ENCODE peak calls at places on chromosome 4, in five cellular contexts. One of them, this sample, is unnamed.

GRCh38 chr4:76886848-76887441 is 11.0 kb downstream of the SOWAHB start:
- DNase-seq in HCT116: no peak
- DNase-seq in ovary: no peak
- DNase-seq in IMR-90: no peak
- DNase-seq in transverse colon: no peak
- DNase-seq in this sample: no peak

GRCh38 chr4:48153791-48154550 is 19.9 kb upstream of the TXK start:
- DNase-seq in IMR-90: no peak
- DNase-seq in HCT116: no peak
- DNase-seq in ovary: no peak
- DNase-seq in transverse colon: no peak
- DNase-seq in this sample: no peak

GRCh38 chr4:85402371-85402770 is 72.6 kb upstream of the ARHGAP24 start:
- DNase-seq in transverse colon: no peak
- DNase-seq in IMR-90: peak
- DNase-seq in ovary: no peak
- DNase-seq in HCT116: no peak
- DNase-seq in this sample: no peak

GRCh38 chr4:106256190-106256589 is 59.8 kb downstream of the TBCK start:
- DNase-seq in HCT116: no peak
- DNase-seq in IMR-90: no peak
- DNase-seq in ovary: no peak
- DNase-seq in transverse colon: no peak
- DNase-seq in this sample: no peak

GRCh38 chr4:76301775-76302162 is 4.8 kb upstream of the STBD1 start:
- DNase-seq in ovary: no peak
- DNase-seq in transverse colon: no peak
- DNase-seq in IMR-90: no peak
- DNase-seq in HCT116: no peak
- DNase-seq in this sample: no peak

GRCh38 chr4:26406346-26406975 is 83.8 kb downstream of the CCKAR start:
- DNase-seq in transverse colon: no peak
- DNase-seq in HCT116: no peak
- DNase-seq in ovary: no peak
- DNase-seq in IMR-90: peak
- DNase-seq in this sample: no peak

GRCh38 chr4:7540654-7541413 is 106.1 kb upstream of the PSAPL1 start:
- DNase-seq in IMR-90: no peak
- DNase-seq in HCT116: no peak
- DNase-seq in ovary: no peak
- DNase-seq in transverse colon: no peak
- DNase-seq in this sample: no peak

GRCh38 chr4:3531887-3532713 is at the start of gene LRPAP1:
- DNase-seq in ovary: peak
- DNase-seq in transverse colon: peak
- DNase-seq in IMR-90: peak
- DNase-seq in HCT116: peak
- DNase-seq in this sample: peak

GRCh38 chr4:184695178-184695896 is 38.6 kb downstream of the CENPU start:
- DNase-seq in HCT116: no peak
- DNase-seq in transverse colon: no peak
- DNase-seq in ovary: no peak
- DNase-seq in IMR-90: peak
- DNase-seq in this sample: no peak

GRCh38 chr4:42654606-42655005 is 2.3 kb downstream of the ATP8A1 start:
- DNase-seq in transverse colon: no peak
- DNase-seq in ovary: peak
- DNase-seq in HCT116: peak
- DNase-seq in IMR-90: peak
- DNase-seq in this sample: peak

GRCh38 chr4:42656736-42656985 is 244 bp downstream of the ATP8A1 start:
- DNase-seq in transverse colon: no peak
- DNase-seq in HCT116: no peak
- DNase-seq in IMR-90: no peak
- DNase-seq in ovary: no peak
- DNase-seq in this sample: no peak

GRCh38 chr4:42655248-42655647 is 1.7 kb downstream of the ATP8A1 start:
- DNase-seq in transverse colon: no peak
- DNase-seq in IMR-90: no peak
- DNase-seq in ovary: no peak
- DNase-seq in HCT116: no peak
- DNase-seq in this sample: peak

GRCh38 chr4:42655921-42656735 is 777 bp downstream of the ATP8A1 start:
- DNase-seq in HCT116: no peak
- DNase-seq in IMR-90: no peak
- DNase-seq in transverse colon: peak
- DNase-seq in ovary: peak
- DNase-seq in this sample: peak

DNA sequence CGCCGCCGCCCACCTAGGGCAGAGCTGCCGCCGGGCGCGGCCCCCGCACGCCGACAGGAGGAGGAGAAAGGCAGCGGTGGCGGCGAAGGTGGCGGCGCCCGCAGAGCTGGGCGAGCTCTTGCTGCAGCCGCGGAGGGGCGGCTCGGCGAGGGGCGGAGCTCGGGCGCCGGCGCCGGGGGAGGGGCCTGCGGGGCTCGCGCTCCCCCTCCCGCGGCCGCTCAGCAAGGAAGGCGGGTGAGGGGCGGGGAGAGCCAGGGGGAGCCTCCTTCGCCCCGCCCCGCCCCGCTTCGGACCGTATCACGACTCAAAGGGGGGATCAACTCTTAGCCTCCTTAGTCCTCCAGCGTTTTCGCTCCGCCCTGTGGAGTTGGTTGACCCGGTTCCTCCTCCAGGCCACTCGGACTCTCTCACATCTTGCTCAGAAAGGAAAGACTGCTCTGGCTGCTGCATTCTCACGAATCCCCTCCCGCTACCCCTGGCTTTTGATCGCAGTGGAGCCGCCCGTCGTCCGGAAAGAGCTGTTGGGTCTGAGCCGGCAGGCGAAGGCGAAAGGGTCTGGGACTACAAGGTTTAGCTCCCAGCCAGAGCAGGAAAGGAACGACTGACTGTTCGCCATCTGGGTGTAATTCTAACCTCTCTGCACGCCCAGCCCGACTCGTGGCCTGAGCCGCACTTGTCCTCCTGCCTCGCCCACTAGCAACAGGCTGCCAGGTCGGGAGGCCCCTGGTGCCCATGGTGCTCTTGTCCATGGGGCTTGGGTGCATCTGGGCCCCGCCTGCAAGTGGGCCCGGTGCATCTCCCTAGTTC is at the start of gene ATP8A1:
- DNase-seq in IMR-90: peak
- DNase-seq in ovary: peak
- DNase-seq in transverse colon: peak
- DNase-seq in HCT116: peak
- DNase-seq in this sample: peak
- TF ChIP-seq POLR2A in IMR-90: no peak
- TF ChIP-seq POLR2A in ovary: peak
- TF ChIP-seq POLR2A in transverse colon: peak
- TF ChIP-seq POLR2A in HCT116: peak
- TF ChIP-seq POLR2A in this sample: peak

GRCh38 chr4:46953564-46953963 is 39.8 kb downstream of the GABRA4 start:
- DNase-seq in IMR-90: peak
- DNase-seq in HCT116: no peak
- DNase-seq in transverse colon: no peak
- DNase-seq in ovary: no peak
- DNase-seq in this sample: no peak

GRCh38 chr4:46945062-46945461 is 36.0 kb upstream of the COX7B2 start:
- DNase-seq in IMR-90: no peak
- DNase-seq in HCT116: no peak
- DNase-seq in transverse colon: no peak
- DNase-seq in ovary: no peak
- DNase-seq in this sample: no peak

GRCh38 chr4:46950826-46951225 is 41.8 kb upstream of the COX7B2 start:
- DNase-seq in IMR-90: peak
- DNase-seq in transverse colon: no peak
- DNase-seq in ovary: no peak
- DNase-seq in HCT116: no peak
- DNase-seq in this sample: no peak

GRCh38 chr4:46946914-46947313 is 37.9 kb upstream of the COX7B2 start:
- DNase-seq in transverse colon: no peak
- DNase-seq in HCT116: no peak
- DNase-seq in ovary: no peak
- DNase-seq in IMR-90: peak
- DNase-seq in this sample: no peak

DNA sequence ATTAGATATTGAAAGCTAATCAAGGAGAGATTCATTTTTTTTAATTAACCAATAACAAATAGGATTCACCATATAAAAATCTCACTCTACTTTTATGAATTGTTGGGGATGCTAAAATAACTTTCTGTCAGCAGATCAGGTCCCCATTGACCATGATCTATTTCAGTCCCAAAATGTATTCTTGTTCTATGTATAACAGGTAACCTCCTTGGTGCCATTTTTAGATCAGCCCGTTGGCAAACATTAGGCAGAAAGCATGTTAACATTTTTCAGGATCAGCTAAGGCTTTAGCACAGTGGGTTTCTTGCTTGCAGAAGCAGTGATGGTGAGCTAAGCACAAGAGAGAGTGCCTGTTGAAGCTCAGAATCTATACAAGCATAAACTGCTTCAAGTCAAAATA is 40.8 kb upstream of the COX7B2 start:
- DNase-seq in IMR-90: no peak
- DNase-seq in ovary: no peak
- DNase-seq in HCT116: no peak
- DNase-seq in transverse colon: no peak
- DNase-seq in this sample: no peak
- TF ChIP-seq POLR2A in IMR-90: no peak
- TF ChIP-seq POLR2A in ovary: no peak
- TF ChIP-seq POLR2A in HCT116: no peak
- TF ChIP-seq POLR2A in transverse colon: no peak
- TF ChIP-seq POLR2A in this sample: no peak

GRCh38 chr4:51820443-51820842 is 22.5 kb upstream of the DCUN1D4 start:
- DNase-seq in IMR-90: no peak
- DNase-seq in ovary: no peak
- DNase-seq in transverse colon: no peak
- DNase-seq in HCT116: no peak
- DNase-seq in this sample: no peak
- TF ChIP-seq POLR2A in IMR-90: no peak
- TF ChIP-seq POLR2A in ovary: no peak
- TF ChIP-seq POLR2A in transverse colon: no peak
- TF ChIP-seq POLR2A in HCT116: no peak
- TF ChIP-seq POLR2A in this sample: no peak

DNA sequence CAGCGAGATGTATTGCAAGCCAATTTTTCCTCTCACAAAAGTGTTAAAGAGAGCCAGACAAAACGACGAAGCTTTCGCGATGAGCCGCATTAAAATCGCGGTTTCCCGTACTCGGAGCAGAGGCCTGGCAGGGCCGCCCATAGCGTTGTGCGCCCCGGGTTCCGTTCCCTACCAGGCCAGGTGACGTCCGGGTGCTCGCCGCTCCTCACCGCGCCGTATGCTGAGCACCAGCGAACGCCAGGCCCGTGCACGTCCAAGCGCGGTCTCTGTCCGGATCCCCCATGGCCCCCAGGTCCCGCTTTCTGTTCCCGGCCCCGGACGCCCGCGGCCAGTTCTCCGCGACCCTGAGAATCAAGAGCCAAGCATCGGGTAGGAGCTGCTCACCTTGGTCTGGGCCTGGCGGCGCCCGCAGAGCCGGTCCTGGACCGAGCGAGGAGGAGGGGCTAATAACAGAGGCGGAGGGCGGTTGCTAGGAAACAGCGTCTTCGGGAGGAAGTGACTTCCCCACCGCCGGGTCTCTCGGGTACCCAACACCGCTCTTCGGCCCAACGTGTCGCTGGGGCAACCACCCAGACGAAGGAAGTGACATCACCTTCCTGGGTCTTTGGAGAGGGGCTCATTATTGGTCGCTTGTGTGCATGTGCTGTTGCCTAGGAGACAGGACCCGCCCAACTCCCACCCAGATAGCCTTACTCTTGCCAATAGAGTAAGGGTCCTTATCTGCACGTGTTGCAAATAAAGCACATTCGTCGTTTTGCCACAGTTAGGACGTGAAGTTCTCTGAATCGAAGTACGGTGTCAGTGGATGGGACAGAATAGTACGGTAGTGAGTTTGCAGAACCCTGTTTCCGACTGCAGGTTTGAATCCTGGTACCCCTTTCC is at the start of gene MAP9:
- DNase-seq in ovary: peak
- DNase-seq in IMR-90: peak
- DNase-seq in HCT116: no peak
- DNase-seq in transverse colon: peak
- DNase-seq in this sample: peak
- TF ChIP-seq POLR2A in ovary: no peak
- TF ChIP-seq POLR2A in IMR-90: no peak
- TF ChIP-seq POLR2A in HCT116: no peak
- TF ChIP-seq POLR2A in transverse colon: no peak
- TF ChIP-seq POLR2A in this sample: no peak

DNA sequence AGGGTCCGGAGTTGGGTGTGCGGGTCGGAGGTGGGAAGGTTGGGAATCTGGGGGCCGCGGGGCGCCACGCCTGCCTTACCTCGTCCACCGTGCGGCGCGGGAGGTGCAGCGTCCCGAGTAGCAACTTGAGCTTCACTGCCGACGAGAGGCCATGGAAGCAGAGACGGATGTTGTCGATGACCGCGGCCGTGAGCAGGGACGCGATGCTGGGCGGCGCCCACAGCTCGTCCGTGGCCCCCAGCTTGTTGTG is 178 bp downstream of the NELFA start:
- DNase-seq in IMR-90: no peak
- DNase-seq in transverse colon: no peak
- DNase-seq in HCT116: no peak
- DNase-seq in ovary: no peak
- DNase-seq in this sample: no peak
- TF ChIP-seq POLR2A in IMR-90: peak
- TF ChIP-seq POLR2A in transverse colon: no peak
- TF ChIP-seq POLR2A in HCT116: no peak
- TF ChIP-seq POLR2A in ovary: no peak
- TF ChIP-seq POLR2A in this sample: no peak

GRCh38 chr4:44678094-44679023 is at the start of gene GUF1:
- DNase-seq in IMR-90: peak
- DNase-seq in transverse colon: peak
- DNase-seq in ovary: peak
- DNase-seq in HCT116: peak
- DNase-seq in this sample: peak
- TF ChIP-seq POLR2A in IMR-90: peak
- TF ChIP-seq POLR2A in transverse colon: peak
- TF ChIP-seq POLR2A in ovary: peak
- TF ChIP-seq POLR2A in HCT116: peak
- TF ChIP-seq POLR2A in this sample: peak

GRCh38 chr4:1723131-1723801 is 1.9 kb downstream of the TACC3 start:
- DNase-seq in HCT116: no peak
- DNase-seq in transverse colon: no peak
- DNase-seq in ovary: peak
- DNase-seq in IMR-90: no peak
- DNase-seq in this sample: no peak
- TF ChIP-seq POLR2A in HCT116: no peak
- TF ChIP-seq POLR2A in transverse colon: no peak
- TF ChIP-seq POLR2A in ovary: no peak
- TF ChIP-seq POLR2A in IMR-90: no peak
- TF ChIP-seq POLR2A in this sample: no peak